ENCODE peak calls at places on chromosomes 5 and 9, in seven cellular contexts. One of them, this sample, is unnamed.

GRCh38 chr9:69317081-69317480 is 7.9 kb upstream of the ENTREP1 start:
- DNase-seq in effector CD4-positive, alpha-beta T cell: no peak
- DNase-seq in fibroblast of pulmonary artery: peak
- DNase-seq in hippocampal formation: no peak
- DNase-seq in NCI-H460: no peak
- DNase-seq in NCI-H1694 treated with DMSO at 0.1 percent for 48 hours: no peak
- DNase-seq in HepG2: no peak
- DNase-seq in this sample: no peak

GRCh38 chr9:104073770-104074133 is 20.4 kb upstream of the SMC2 start:
- DNase-seq in effector CD4-positive, alpha-beta T cell: no peak
- DNase-seq in fibroblast of pulmonary artery: peak
- DNase-seq in HepG2: no peak
- DNase-seq in NCI-H1694 treated with DMSO at 0.1 percent for 48 hours: no peak
- DNase-seq in NCI-H460: no peak
- DNase-seq in hippocampal formation: no peak
- DNase-seq in this sample: no peak

GRCh38 chr5:53944981-53945380 is 365.4 kb downstream of the ARL15 start:
- DNase-seq in effector CD4-positive, alpha-beta T cell: no peak
- DNase-seq in NCI-H1694 treated with DMSO at 0.1 percent for 48 hours: no peak
- DNase-seq in HepG2: peak
- DNase-seq in fibroblast of pulmonary artery: peak
- DNase-seq in NCI-H460: peak
- DNase-seq in hippocampal formation: no peak
- DNase-seq in this sample: peak

GRCh38 chr9:97873877-97874276 is 20.9 kb downstream of the FOXE1 start:
- DNase-seq in NCI-H1694 treated with DMSO at 0.1 percent for 48 hours: no peak
- DNase-seq in effector CD4-positive, alpha-beta T cell: no peak
- DNase-seq in fibroblast of pulmonary artery: peak
- DNase-seq in hippocampal formation: no peak
- DNase-seq in NCI-H460: no peak
- DNase-seq in HepG2: no peak
- DNase-seq in this sample: peak

GRCh38 chr9:16304301-16304700 is 566.2 kb downstream of the BNC2 start:
- DNase-seq in NCI-H460: no peak
- DNase-seq in effector CD4-positive, alpha-beta T cell: no peak
- DNase-seq in HepG2: no peak
- DNase-seq in fibroblast of pulmonary artery: no peak
- DNase-seq in hippocampal formation: no peak
- DNase-seq in NCI-H1694 treated with DMSO at 0.1 percent for 48 hours: no peak
- DNase-seq in this sample: no peak

GRCh38 chr9:115941561-115942315 is 211.9 kb upstream of the PAPPA start:
- DNase-seq in fibroblast of pulmonary artery: peak
- DNase-seq in hippocampal formation: no peak
- DNase-seq in HepG2: no peak
- DNase-seq in NCI-H1694 treated with DMSO at 0.1 percent for 48 hours: no peak
- DNase-seq in NCI-H460: no peak
- DNase-seq in effector CD4-positive, alpha-beta T cell: no peak
- DNase-seq in this sample: no peak

GRCh38 chr5:36605241-36605640 is 1.2 kb upstream of the SLC1A3 start:
- DNase-seq in HepG2: no peak
- DNase-seq in effector CD4-positive, alpha-beta T cell: no peak
- DNase-seq in NCI-H1694 treated with DMSO at 0.1 percent for 48 hours: no peak
- DNase-seq in hippocampal formation: peak
- DNase-seq in NCI-H460: no peak
- DNase-seq in fibroblast of pulmonary artery: no peak
- DNase-seq in this sample: no peak

GRCh38 chr5:130871346-130872086 is 293.5 kb downstream of the HINT1 start:
- DNase-seq in effector CD4-positive, alpha-beta T cell: peak
- DNase-seq in NCI-H460: peak
- DNase-seq in NCI-H1694 treated with DMSO at 0.1 percent for 48 hours: no peak
- DNase-seq in HepG2: peak
- DNase-seq in fibroblast of pulmonary artery: peak
- DNase-seq in hippocampal formation: no peak
- DNase-seq in this sample: peak

GRCh38 chr5:120463991-120464626 is at the start of gene PRR16:
- DNase-seq in effector CD4-positive, alpha-beta T cell: no peak
- DNase-seq in NCI-H1694 treated with DMSO at 0.1 percent for 48 hours: peak
- DNase-seq in fibroblast of pulmonary artery: peak
- DNase-seq in HepG2: no peak
- DNase-seq in hippocampal formation: peak
- DNase-seq in NCI-H460: peak
- DNase-seq in this sample: peak

GRCh38 chr5:62093981-62094380 is 212.0 kb upstream of the KIF2A start:
- DNase-seq in NCI-H460: peak
- DNase-seq in HepG2: no peak
- DNase-seq in effector CD4-positive, alpha-beta T cell: no peak
- DNase-seq in fibroblast of pulmonary artery: peak
- DNase-seq in hippocampal formation: peak
- DNase-seq in NCI-H1694 treated with DMSO at 0.1 percent for 48 hours: peak
- DNase-seq in this sample: no peak

GRCh38 chr9:133701981-133702797 is 36.0 kb downstream of the SARDH start:
- DNase-seq in HepG2: no peak
- DNase-seq in NCI-H460: no peak
- DNase-seq in fibroblast of pulmonary artery: peak
- DNase-seq in effector CD4-positive, alpha-beta T cell: peak
- DNase-seq in NCI-H1694 treated with DMSO at 0.1 percent for 48 hours: peak
- DNase-seq in hippocampal formation: no peak
- DNase-seq in this sample: peak

GRCh38 chr9:134624119-134624826 is 17.3 kb upstream of the COL5A1 start:
- DNase-seq in hippocampal formation: peak
- DNase-seq in NCI-H1694 treated with DMSO at 0.1 percent for 48 hours: no peak
- DNase-seq in fibroblast of pulmonary artery: no peak
- DNase-seq in HepG2: no peak
- DNase-seq in NCI-H460: no peak
- DNase-seq in effector CD4-positive, alpha-beta T cell: no peak
- DNase-seq in this sample: no peak

GRCh38 chr5:115168829-115169391 is 798 bp downstream of the TRIM36 start:
- DNase-seq in hippocampal formation: no peak
- DNase-seq in effector CD4-positive, alpha-beta T cell: no peak
- DNase-seq in NCI-H460: no peak
- DNase-seq in NCI-H1694 treated with DMSO at 0.1 percent for 48 hours: no peak
- DNase-seq in HepG2: no peak
- DNase-seq in fibroblast of pulmonary artery: no peak
- DNase-seq in this sample: peak

GRCh38 chr5:140348104-140348503 is 1.7 kb upstream of the HBEGF start:
- DNase-seq in HepG2: no peak
- DNase-seq in NCI-H1694 treated with DMSO at 0.1 percent for 48 hours: no peak
- DNase-seq in hippocampal formation: no peak
- DNase-seq in effector CD4-positive, alpha-beta T cell: no peak
- DNase-seq in NCI-H460: no peak
- DNase-seq in fibroblast of pulmonary artery: no peak
- DNase-seq in this sample: no peak

This sample was measured in NB4.